ENCODE peak calls at places on chromosomes 13 and 19, in six cellular contexts. U is stimulated activated CD8-positive, alpha-beta memory T cell treated with anti-CD3 and anti-CD28 coated beads, Interleukin-7, amount 100 ng/mL, for 1 hour; K is stimulated activated CD4-positive, alpha-beta T cell treated with anti-CD3 and anti-CD28 coated beads, TNF-alpha, amount 100 ng/mL, for 24 hours; Q is neural progenitor cell; Z is skeletal muscle cell; D is cardiac fibroblast. I is an unnamed sample.

GRCh38 chr19:45446295-45446694 is 21.5 kb upstream of the FOSB start:
- DNase-seq in U (no peak), K (no peak), Q (peak), Z (no peak), D (peak), I (no peak)

GRCh38 chr19:58544591-58545285 is 874 bp downstream of the TRIM28 start:
- DNase-seq in U (peak), K (peak), Q (peak), Z (no peak), D (peak), I (no peak)

GRCh38 chr13:35469781-35470380 is 6.6 kb downstream of the MAB21L1 start:
- DNase-seq in U (no peak), K (no peak), Q (peak), Z (no peak), D (no peak), I (no peak)

GRCh38 chr19:11204943-11205349 is 7.6 kb upstream of the KANK2 start:
- DNase-seq in U (no peak), K (no peak), Q (no peak), Z (no peak), D (peak), I (no peak)

GRCh38 chr19:33606556-33606955 is 15.2 kb upstream of the CHST8 start:
- DNase-seq in U (no peak), K (no peak), Q (no peak), Z (no peak), D (no peak), I (no peak)

GRCh38 chr19:35938282-35939224 is 2.4 kb downstream of the LRFN3 start:
- DNase-seq in U (no peak), K (no peak), Q (no peak), Z (no peak), D (no peak), I (no peak)

GRCh38 chr13:51626749-51627148 is 42.5 kb downstream of the WDFY2 start:
- DNase-seq in U (no peak), K (no peak), Q (no peak), Z (no peak), D (no peak), I (no peak)

GRCh38 chr13:41746259-41746658 is 214.7 kb downstream of the VWA8 start:
- DNase-seq in U (no peak), K (no peak), Q (no peak), Z (peak), D (peak), I (peak)

GRCh38 chr13:50170447-50171037 is 155.3 kb downstream of the KCNRG start:
- DNase-seq in U (no peak), K (no peak), Q (no peak), Z (no peak), D (peak), I (no peak)

GRCh38 chr13:114035583-114036501 is 62.0 kb upstream of the C13orf46 start:
- DNase-seq in U (no peak), K (no peak), Q (peak), Z (no peak), D (no peak), I (no peak)

GRCh38 chr19:30236006-30236405 is 136.2 kb upstream of the ZNF536 start:
- DNase-seq in U (no peak), K (no peak), Q (peak), Z (no peak), D (no peak), I (no peak)

GRCh38 chr13:50450279-50450678 is 393.2 kb downstream of the DLEU7 start:
- DNase-seq in U (no peak), K (no peak), Q (no peak), Z (no peak), D (no peak), I (no peak)

I was measured in AG09309.